ENCODE peak calls at places on chromosomes 16 and 17, in four cellular contexts. J, Q, B and D are unnamed samples.

GRCh38 chr17:19307521-19307920 is 55.0 kb downstream of the B9D1 start:
- DNase-seq in J (no peak), Q (no peak), B (no peak), D (no peak)

GRCh38 chr17:75295220-75296158 is 6.3 kb upstream of the SLC25A19 start:
- DNase-seq in J (no peak), Q (no peak), B (peak; percentile 53), D (no peak)

GRCh38 chr16:21104124-21104860 is 46.4 kb downstream of the DNAH3 start:
- DNase-seq in J (peak; percentile 42), Q (no peak), B (no peak), D (no peak)

GRCh38 chr16:10521681-10522274 is 58.6 kb downstream of the EMP2 start:
- DNase-seq in J (peak; percentile 45), Q (peak; percentile 76), B (no peak), D (peak; percentile 32)

GRCh38 chr16:78556421-78556820 is 457.0 kb downstream of the WWOX start:
- DNase-seq in J (no peak), Q (no peak), B (no peak), D (no peak)

GRCh38 chr16:47311738-47312505 is 148.9 kb downstream of the ITFG1 start:
- DNase-seq in J (peak; percentile 66), Q (no peak), B (no peak), D (peak; percentile 51)

GRCh38 chr17:43784068-43784467 is 3.8 kb downstream of the CFAP97D1 start:
- DNase-seq in J (no peak), Q (no peak), B (no peak), D (no peak)

GRCh38 chr16:71552698-71553503 is 24.0 kb downstream of the TAT start:
- DNase-seq in J (peak; percentile 5), Q (no peak), B (no peak), D (no peak)

GRCh38 chr17:42076797-42077559 is 21.3 kb downstream of the ZNF385C start:
- DNase-seq in J (no peak), Q (no peak), B (no peak), D (no peak)

GRCh38 chr17:42071810-42072209 is 21.4 kb upstream of the C17orf113 start:
- DNase-seq in J (no peak), Q (no peak), B (no peak), D (no peak)

GRCh38 chr17:42075789-42076188 is 22.5 kb downstream of the ZNF385C start:
- DNase-seq in J (no peak), Q (no peak), B (no peak), D (no peak)

GRCh38 chr17:42068979-42069378 is 18.6 kb upstream of the C17orf113 start:
- DNase-seq in J (no peak), Q (no peak), B (no peak), D (no peak)

GRCh38 chr17:42072323-42073187 is 22.2 kb upstream of the C17orf113 start:
- DNase-seq in J (no peak), Q (no peak), B (no peak), D (no peak)
- TF ChIP-seq CTCF in J (no peak), Q (no peak), B (peak; percentile 13), D (no peak)

DNA sequence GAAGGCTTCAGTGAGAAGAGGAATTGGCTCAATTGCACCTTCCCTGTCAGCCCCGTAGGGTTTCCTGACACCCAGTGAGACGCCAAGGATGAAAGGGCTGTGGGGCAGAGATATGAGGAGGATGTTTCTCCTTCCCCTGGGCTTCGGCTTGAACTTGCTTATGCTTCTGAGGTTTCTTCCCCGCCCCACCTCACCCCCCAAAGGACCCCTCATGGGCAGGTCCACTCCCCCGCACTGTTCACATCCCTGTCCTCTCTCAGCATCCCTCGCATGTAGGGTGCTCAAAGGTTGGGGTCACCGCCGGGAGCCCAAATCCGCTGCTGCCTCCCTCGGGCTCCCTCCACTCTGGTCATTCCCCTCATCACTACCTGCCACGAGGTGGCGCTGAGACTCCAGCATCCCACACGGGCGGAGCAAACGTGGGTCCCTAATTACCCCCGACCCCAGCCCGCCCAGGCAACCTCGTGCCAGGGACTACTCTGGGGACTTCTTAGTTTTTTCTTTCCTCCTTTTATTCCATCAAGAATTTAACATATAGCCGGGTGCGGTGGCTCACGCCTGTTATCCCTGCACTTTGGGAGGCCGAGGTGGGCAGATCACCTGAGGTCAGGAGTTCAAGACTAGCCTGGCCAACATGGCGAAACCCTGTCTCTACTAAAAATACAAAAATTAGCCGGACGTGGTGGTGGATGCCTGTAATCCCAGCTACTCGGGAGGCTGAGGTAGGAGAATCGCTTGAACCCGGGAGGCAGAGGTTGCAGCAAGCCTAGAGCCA is 3.3 kb upstream of the TRARG1 start:
- DNase-seq in J (no peak), Q (peak; percentile 75), B (peak; percentile 70), D (no peak)
- H3K4me3 ChIP-seq in J (no peak overlapping the region), Q (no peak overlapping the region), B (no peak overlapping the region), D (no peak overlapping the region)

DNA sequence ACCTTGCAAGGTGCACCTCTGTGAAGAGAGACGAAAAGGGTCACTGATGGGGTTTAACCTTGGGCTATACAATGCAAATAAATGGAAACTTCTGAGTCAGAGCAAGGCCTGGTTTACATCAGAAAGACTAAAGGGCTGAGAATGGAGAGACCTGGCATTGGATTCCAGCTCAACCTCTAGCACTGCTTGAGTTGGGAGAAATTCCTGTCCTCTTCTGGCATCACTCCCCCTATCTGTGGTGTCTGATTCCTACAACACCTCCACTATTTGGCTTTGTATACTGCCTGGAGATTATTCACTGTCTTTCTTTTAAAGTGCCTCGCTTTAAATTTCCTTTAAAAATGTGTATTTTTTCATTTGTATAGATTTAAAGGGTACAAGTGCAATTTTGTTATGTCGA is 68.8 kb downstream of the GPR139 start:
- DNase-seq in J (no peak), Q (no peak), B (no peak), D (no peak)
- TF ChIP-seq CTCF in J (no peak), Q (no peak), B (no peak), D (peak; percentile 20)

GRCh38 chr16:1677339-1677738 is 740 bp upstream of the JPT2 start:
- DNase-seq in J (no peak), Q (no peak), B (no peak), D (no peak)
- H3K4me3 ChIP-seq in J (peak overlapping the region; percentile 40), Q (peak overlapping the region; percentile 60), B (peak overlapping the region; percentile 33), D (peak overlapping the region; percentile 40)

DNA sequence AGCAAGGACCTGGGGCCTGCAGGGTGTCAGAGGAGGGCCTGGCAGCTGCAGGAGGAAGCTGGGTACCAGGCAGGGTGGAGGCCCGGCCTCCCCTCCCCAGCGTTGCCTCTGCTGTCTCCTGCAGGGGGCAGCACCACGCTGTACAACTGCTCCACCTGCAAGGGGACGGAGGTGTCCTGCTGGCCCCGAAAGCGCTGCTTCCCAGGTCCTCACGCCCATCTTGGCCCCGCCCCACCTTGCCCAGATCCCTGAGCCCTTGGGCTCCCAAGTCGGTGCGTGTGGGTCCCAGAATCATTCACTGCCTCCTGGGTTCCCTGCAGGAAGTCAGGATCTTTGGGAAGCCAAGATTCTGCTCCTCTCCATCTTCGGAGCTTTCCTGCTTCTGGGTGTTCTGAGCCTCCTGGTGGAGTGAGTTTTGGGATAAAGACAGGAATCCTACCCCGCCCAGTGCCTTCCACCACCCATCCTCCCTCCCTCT is 1.2 kb downstream of the TMEM95 start:
- DNase-seq in J (peak; percentile 72), Q (peak; percentile 87), B (peak; percentile 78), D (peak; percentile 27)
- TF ChIP-seq CTCF in J (peak; percentile 84), Q (peak; percentile 72), B (peak; percentile 65), D (peak; percentile 86)

GRCh38 chr16:30741461-30741914 is 6.7 kb upstream of the PHKG2 start:
- DNase-seq in J (peak; percentile 100), Q (peak; percentile 71), B (peak; percentile 63), D (peak; percentile 53)
- H3K4me3 ChIP-seq in J (peak overlapping the region; percentile 75), Q (no peak overlapping the region), B (no peak overlapping the region), D (peak overlapping the region; percentile 51)

GRCh38 chr16:50643192-50643591 is 37.9 kb downstream of the SNX20 start:
- DNase-seq in J (no peak), Q (no peak), B (no peak), D (no peak)

GRCh38 chr16:50642349-50642748 is 38.8 kb downstream of the SNX20 start:
- DNase-seq in J (no peak), Q (no peak), B (no peak), D (no peak)

GRCh38 chr16:50644730-50645129 is 36.4 kb downstream of the SNX20 start:
- DNase-seq in J (peak; percentile 23), Q (peak; percentile 76), B (no peak), D (no peak)

GRCh38 chr16:50645858-50646257 is 35.3 kb downstream of the SNX20 start:
- DNase-seq in J (no peak), Q (no peak), B (no peak), D (no peak)

DNA sequence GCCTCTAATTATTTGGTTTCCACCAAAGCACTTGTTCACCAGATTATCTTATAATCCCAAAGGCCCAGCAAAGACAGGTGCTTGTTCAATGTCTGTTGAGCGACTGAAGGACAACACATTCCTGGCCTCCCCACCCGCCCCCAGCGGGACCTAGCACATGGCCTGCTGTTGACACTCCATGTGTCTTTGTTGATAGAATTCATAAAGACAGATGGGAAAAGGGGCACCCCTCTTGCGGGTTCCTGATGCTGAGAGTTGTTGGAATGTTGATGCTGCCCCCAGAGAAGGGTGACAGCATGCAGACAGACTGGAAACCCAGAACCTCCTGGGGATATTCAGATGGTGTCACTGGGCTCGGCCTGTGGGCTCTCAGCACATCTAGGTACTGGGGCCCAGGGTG is 36.9 kb downstream of the SNX20 start:
- DNase-seq in J (no peak), Q (no peak), B (no peak), D (no peak)
- TF ChIP-seq CTCF in J (no peak), Q (no peak), B (no peak), D (no peak)

GRCh38 chr17:50290074-50290702 is 15.9 kb downstream of the TMEM92 start:
- DNase-seq in J (peak; percentile 89), Q (peak; percentile 95), B (peak; percentile 43), D (peak; percentile 22)
- H3K4me3 ChIP-seq in J (peak overlapping the region; percentile 10), Q (peak overlapping the region; percentile 37), B (no peak overlapping the region), D (no peak overlapping the region)